ENCODE peak calls at places on chromosomes 16 and 17, in four cellular contexts. K, Z, U and H are unnamed samples.

GRCh38 chr17:48747445-48748363 is 19.2 kb upstream of the HOXB13 start:
- DNase-seq in U (no peak), Z (no peak), K (no peak), H (no peak)

GRCh38 chr16:80682435-80683070 is 121.8 kb downstream of the CDYL2 start:
- DNase-seq in U (no peak), K (no peak), Z (no peak), H (peak)

GRCh38 chr16:76818611-76819181 is 372.3 kb upstream of the MON1B start:
- DNase-seq in U (no peak), Z (no peak), K (no peak), H (no peak)

GRCh38 chr17:60908324-60908723 is 230.7 kb downstream of the BCAS3 start:
- DNase-seq in U (no peak), K (no peak), Z (no peak), H (no peak)

GRCh38 chr17:64442550-64442971 is 6.4 kb upstream of the MILR1 start:
- DNase-seq in Z (no peak), U (no peak), K (no peak), H (no peak)

GRCh38 chr17:39979865-39980401 is 674 bp upstream of the PSMD3 start:
- DNase-seq in Z (peak), U (no peak), K (peak), H (no peak)

GRCh38 chr16:81932668-81933067 is 78.6 kb downstream of the SDR42E1 start:
- DNase-seq in Z (no peak), K (no peak), U (no peak), H (no peak)

GRCh38 chr17:49820773-49821172 is 27.1 kb downstream of the TAC4 start:
- DNase-seq in Z (no peak), U (no peak), K (no peak), H (no peak)

GRCh38 chr17:32116937-32117336 is 25.4 kb upstream of the RHOT1 start:
- DNase-seq in K (no peak), U (no peak), Z (no peak), H (no peak)

GRCh38 chr17:64689106-64689505 is 27.0 kb upstream of the SMURF2 start:
- DNase-seq in U (no peak), K (no peak), Z (no peak), H (no peak)

GRCh38 chr17:32487460-32488176 is 825 bp downstream of the CDK5R1 start:
- DNase-seq in Z (peak), K (peak), U (no peak), H (peak)

GRCh38 chr17:29344201-29344856 is 45.8 kb upstream of the TAOK1 start:
- DNase-seq in U (no peak), Z (no peak), K (no peak), H (no peak)

GRCh38 chr17:58136669-58137279 is 11.4 kb upstream of the OR4D1 start:
- DNase-seq in Z (no peak), K (no peak), U (no peak), H (no peak)

GRCh38 chr17:18960803-18961511 is 9.0 kb downstream of the SLC5A10 start:
- DNase-seq in K (peak), Z (peak), U (peak), H (peak)

GRCh38 chr16:70433456-70434103 is 5.3 kb downstream of the ST3GAL2 start:
- DNase-seq in U (no peak), Z (no peak), K (peak), H (peak)

GRCh38 chr17:28901866-28902818 is 737 bp downstream of the DHRS13 start:
- DNase-seq in U (no peak), Z (peak), K (peak), H (peak)

GRCh38 chr17:60142872-60143499 is 6.8 kb upstream of the CA4 start:
- DNase-seq in K (peak), U (peak), Z (peak), H (peak)

GRCh38 chr17:82876149-82876548 is 36.3 kb upstream of the ZNF750 start:
- DNase-seq in U (no peak), Z (no peak), K (no peak), H (no peak)

GRCh38 chr17:80704381-80704819 is 159.8 kb downstream of the RPTOR start:
- DNase-seq in Z (no peak), K (peak), U (no peak), H (no peak)

GRCh38 chr17:18227635-18228034 is 2.2 kb downstream of the LLGL1 start:
- DNase-seq in K (no peak), Z (no peak), U (no peak), H (no peak)

GRCh38 chr16:54645328-54645727 is 285.3 kb upstream of the IRX5 start:
- DNase-seq in U (no peak), Z (no peak), K (no peak), H (no peak)